ENCODE peak calls at places on chromosomes 11 and 22, in nine cellular contexts. One of them, this sample, is unnamed.

GRCh38 chr11:69661413-69661715 is 13.8 kb downstream of the LTO1 start:
- DNase-seq in IMR-90: no peak
- DNase-seq in stomach: no peak
- DNase-seq in ovary: peak; percentile 10
- DNase-seq in heart left ventricle: no peak
- DNase-seq in right lobe of liver: no peak
- DNase-seq in breast epithelium: no peak
- DNase-seq in tibial nerve: no peak
- DNase-seq in H1: no peak
- DNase-seq in this sample: no peak

GRCh38 chr11:38784164-38784563 is 2186.1 kb upstream of the RAG2 start:
- DNase-seq in IMR-90: no peak
- DNase-seq in stomach: no peak
- DNase-seq in ovary: no peak
- DNase-seq in heart left ventricle: no peak
- DNase-seq in right lobe of liver: no peak
- DNase-seq in breast epithelium: no peak
- DNase-seq in tibial nerve: no peak
- DNase-seq in H1: no peak
- DNase-seq in this sample: no peak

GRCh38 chr11:86511086-86511551 is 136.4 kb downstream of the CCDC81 start:
- DNase-seq in IMR-90: peak; percentile 79
- DNase-seq in stomach: no peak
- DNase-seq in ovary: no peak
- DNase-seq in heart left ventricle: no peak
- DNase-seq in right lobe of liver: no peak
- DNase-seq in breast epithelium: no peak
- DNase-seq in tibial nerve: no peak
- DNase-seq in H1: no peak
- DNase-seq in this sample: no peak

GRCh38 chr11:25734592-25735211 is 597.2 kb upstream of the ANO3 start:
- DNase-seq in IMR-90: peak; percentile 19
- DNase-seq in stomach: no peak
- DNase-seq in ovary: no peak
- DNase-seq in heart left ventricle: no peak
- DNase-seq in right lobe of liver: no peak
- DNase-seq in breast epithelium: no peak
- DNase-seq in tibial nerve: no peak
- DNase-seq in H1: no peak
- DNase-seq in this sample: no peak

GRCh38 chr11:2974272-2974671 is 17.9 kb downstream of the NAP1L4 start:
- DNase-seq in IMR-90: no peak
- DNase-seq in stomach: no peak
- DNase-seq in ovary: no peak
- DNase-seq in heart left ventricle: no peak
- DNase-seq in right lobe of liver: no peak
- DNase-seq in breast epithelium: no peak
- DNase-seq in tibial nerve: no peak
- DNase-seq in H1: no peak
- DNase-seq in this sample: no peak

GRCh38 chr22:47126344-47126811 is 363.9 kb downstream of the TBC1D22A start:
- DNase-seq in IMR-90: no peak
- DNase-seq in stomach: no peak
- DNase-seq in ovary: peak; percentile 35
- DNase-seq in heart left ventricle: no peak
- DNase-seq in right lobe of liver: peak; percentile 33
- DNase-seq in breast epithelium: no peak
- DNase-seq in tibial nerve: no peak
- DNase-seq in H1: no peak
- DNase-seq in this sample: no peak

GRCh38 chr11:61587541-61587941 is 6.7 kb upstream of the SYT7 start:
- DNase-seq in IMR-90: no peak
- DNase-seq in stomach: peak; percentile 51
- DNase-seq in ovary: peak; percentile 73
- DNase-seq in heart left ventricle: peak; percentile 78
- DNase-seq in right lobe of liver: no peak
- DNase-seq in breast epithelium: peak; percentile 75
- DNase-seq in tibial nerve: no peak
- DNase-seq in H1: no peak
- DNase-seq in this sample: no peak

GRCh38 chr11:78207532-78208256 is 19.0 kb downstream of the USP35 start:
- DNase-seq in IMR-90: peak; percentile 21
- DNase-seq in stomach: no peak
- DNase-seq in ovary: no peak
- DNase-seq in heart left ventricle: no peak
- DNase-seq in right lobe of liver: no peak
- DNase-seq in breast epithelium: peak; percentile 36
- DNase-seq in tibial nerve: no peak
- DNase-seq in H1: no peak
- DNase-seq in this sample: no peak

GRCh38 chr11:13955971-13956421 is 6.5 kb upstream of the SPON1 start:
- DNase-seq in IMR-90: peak; percentile 71
- DNase-seq in stomach: peak; percentile 66
- DNase-seq in ovary: peak; percentile 63
- DNase-seq in heart left ventricle: peak; percentile 48
- DNase-seq in right lobe of liver: no peak
- DNase-seq in breast epithelium: no peak
- DNase-seq in tibial nerve: no peak
- DNase-seq in H1: no peak
- DNase-seq in this sample: peak; percentile 17

GRCh38 chr22:39556970-39557811 is 13.4 kb upstream of the CACNA1I start:
- DNase-seq in IMR-90: peak; percentile 7
- DNase-seq in stomach: no peak
- DNase-seq in ovary: peak; percentile 59
- DNase-seq in heart left ventricle: no peak
- DNase-seq in right lobe of liver: no peak
- DNase-seq in breast epithelium: no peak
- DNase-seq in tibial nerve: no peak
- DNase-seq in H1: no peak
- DNase-seq in this sample: no peak

GRCh38 chr11:69101100-69101791 is 52.5 kb downstream of the TPCN2 start:
- DNase-seq in IMR-90: peak; percentile 73
- DNase-seq in stomach: peak; percentile 87
- DNase-seq in ovary: peak; percentile 74
- DNase-seq in heart left ventricle: peak; percentile 81
- DNase-seq in right lobe of liver: peak; percentile 82
- DNase-seq in breast epithelium: peak; percentile 84
- DNase-seq in tibial nerve: peak; percentile 35
- DNase-seq in H1: peak; percentile 60
- DNase-seq in this sample: no peak

GRCh38 chr11:125223901-125224331 is 59.4 kb downstream of the PKNOX2 start:
- DNase-seq in IMR-90: no peak
- DNase-seq in stomach: no peak
- DNase-seq in ovary: no peak
- DNase-seq in heart left ventricle: no peak
- DNase-seq in right lobe of liver: peak; percentile 34
- DNase-seq in breast epithelium: no peak
- DNase-seq in tibial nerve: no peak
- DNase-seq in H1: no peak
- DNase-seq in this sample: no peak

GRCh38 chr11:2585566-2586090 is 114.2 kb downstream of the KCNQ1OT1 start:
- DNase-seq in IMR-90: no peak
- DNase-seq in stomach: peak; percentile 20
- DNase-seq in ovary: peak; percentile 12
- DNase-seq in heart left ventricle: peak; percentile 17
- DNase-seq in right lobe of liver: peak; percentile 33
- DNase-seq in breast epithelium: no peak
- DNase-seq in tibial nerve: no peak
- DNase-seq in H1: no peak
- DNase-seq in this sample: peak; percentile 1

GRCh38 chr11:132456735-132457328 is 1075.5 kb downstream of the OPCML start:
- DNase-seq in IMR-90: no peak
- DNase-seq in stomach: no peak
- DNase-seq in ovary: no peak
- DNase-seq in heart left ventricle: no peak
- DNase-seq in right lobe of liver: no peak
- DNase-seq in breast epithelium: no peak
- DNase-seq in tibial nerve: no peak
- DNase-seq in H1: no peak
- DNase-seq in this sample: no peak

GRCh38 chr11:68839953-68840641 is 1.6 kb downstream of the CPT1A start:
- DNase-seq in IMR-90: peak; percentile 20
- DNase-seq in stomach: no peak
- DNase-seq in ovary: no peak
- DNase-seq in heart left ventricle: no peak
- DNase-seq in right lobe of liver: no peak
- DNase-seq in breast epithelium: no peak
- DNase-seq in tibial nerve: no peak
- DNase-seq in H1: no peak
- DNase-seq in this sample: no peak

GRCh38 chr22:21639359-21639758 is 2.7 kb upstream of the SDF2L1 start:
- DNase-seq in IMR-90: no peak
- DNase-seq in stomach: no peak
- DNase-seq in ovary: no peak
- DNase-seq in heart left ventricle: no peak
- DNase-seq in right lobe of liver: no peak
- DNase-seq in breast epithelium: no peak
- DNase-seq in tibial nerve: no peak
- DNase-seq in H1: no peak
- DNase-seq in this sample: no peak

GRCh38 chr11:77071077-77071476 is 4.3 kb downstream of the CAPN5 start:
- DNase-seq in IMR-90: no peak
- DNase-seq in stomach: no peak
- DNase-seq in ovary: no peak
- DNase-seq in heart left ventricle: peak; percentile 2
- DNase-seq in right lobe of liver: no peak
- DNase-seq in breast epithelium: peak; percentile 41
- DNase-seq in tibial nerve: no peak
- DNase-seq in H1: no peak
- DNase-seq in this sample: no peak

GRCh38 chr22:24503137-24503850 is 8.2 kb downstream of the UPB1 start:
- DNase-seq in IMR-90: peak; percentile 63
- DNase-seq in stomach: peak; percentile 63
- DNase-seq in ovary: peak; percentile 58
- DNase-seq in heart left ventricle: peak; percentile 60
- DNase-seq in right lobe of liver: no peak
- DNase-seq in breast epithelium: no peak
- DNase-seq in tibial nerve: no peak
- DNase-seq in H1: no peak
- DNase-seq in this sample: no peak

GRCh38 chr11:120346233-120346632 is 10.0 kb downstream of the ARHGEF12 start:
- DNase-seq in IMR-90: no peak
- DNase-seq in stomach: no peak
- DNase-seq in ovary: no peak
- DNase-seq in heart left ventricle: no peak
- DNase-seq in right lobe of liver: no peak
- DNase-seq in breast epithelium: no peak
- DNase-seq in tibial nerve: no peak
- DNase-seq in H1: no peak
- DNase-seq in this sample: peak; percentile 49
- H3K4me1 ChIP-seq in IMR-90: peaks cover 8% of the 10 kb centered on the region
- H3K4me1 ChIP-seq in stomach: peaks cover 12% of the 10 kb centered on the region
- H3K4me1 ChIP-seq in ovary: peaks cover 10% of the 10 kb centered on the region
- H3K4me1 ChIP-seq in heart left ventricle: peaks cover 77% of the 10 kb centered on the region
- H3K4me1 ChIP-seq in right lobe of liver: no peaks in the 10 kb centered on the region
- H3K4me1 ChIP-seq in breast epithelium: no peaks in the 10 kb centered on the region
- H3K4me1 ChIP-seq in tibial nerve: peaks cover 84% of the 10 kb centered on the region
- H3K4me1 ChIP-seq in H1: no peaks in the 10 kb centered on the region
- H3K4me1 ChIP-seq in this sample: peaks cover 86% of the 10 kb centered on the region

DNA sequence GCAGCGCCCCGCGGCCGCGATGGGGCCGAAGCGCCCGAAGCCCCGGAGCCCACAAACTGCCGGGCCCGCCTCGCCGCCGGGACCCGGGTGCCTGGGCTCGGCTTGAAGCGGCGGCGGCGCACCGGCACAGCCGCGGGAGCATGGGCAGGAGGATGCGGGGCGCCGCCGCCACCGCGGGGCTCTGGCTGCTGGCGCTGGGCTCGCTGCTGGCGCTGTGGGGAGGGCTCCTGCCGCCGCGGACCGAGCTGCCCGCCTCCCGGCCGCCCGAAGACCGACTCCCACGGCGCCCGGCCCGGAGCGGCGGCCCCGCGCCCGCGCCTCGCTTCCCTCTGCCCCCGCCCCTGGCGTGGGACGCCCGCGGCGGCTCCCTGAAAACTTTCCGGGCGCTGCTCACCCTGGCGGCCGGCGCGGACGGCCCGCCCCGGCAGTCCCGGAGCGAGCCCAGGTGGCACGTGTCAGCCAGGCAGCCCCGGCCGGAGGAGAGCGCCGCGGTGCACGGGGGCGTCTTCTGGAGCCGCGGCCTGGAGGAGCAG is 303 bp downstream of the FJX1 start:
- DNase-seq in IMR-90: peak; percentile 51
- DNase-seq in stomach: no peak
- DNase-seq in ovary: no peak
- DNase-seq in heart left ventricle: no peak
- DNase-seq in right lobe of liver: peak; percentile 49
- DNase-seq in breast epithelium: no peak
- DNase-seq in tibial nerve: no peak
- DNase-seq in H1: no peak
- DNase-seq in this sample: no peak
- TF ChIP-seq POLR2A in IMR-90: peak; percentile 43
- TF ChIP-seq POLR2A in stomach: no peak
- TF ChIP-seq POLR2A in ovary: no peak
- TF ChIP-seq POLR2A in heart left ventricle: no peak
- TF ChIP-seq POLR2A in right lobe of liver: no peak
- TF ChIP-seq POLR2A in breast epithelium: no peak
- TF ChIP-seq POLR2A in tibial nerve: no peak
- TF ChIP-seq POLR2A in H1: no peak
- TF ChIP-seq POLR2A in this sample: no peak

GRCh38 chr11:19183641-19184040 is 18.1 kb downstream of the CSRP3 start:
- DNase-seq in IMR-90: no peak
- DNase-seq in stomach: no peak
- DNase-seq in ovary: no peak
- DNase-seq in heart left ventricle: no peak
- DNase-seq in right lobe of liver: no peak
- DNase-seq in breast epithelium: no peak
- DNase-seq in tibial nerve: no peak
- DNase-seq in H1: no peak
- DNase-seq in this sample: no peak
- H3K36me3 ChIP-seq in IMR-90: no peaks in the 10 kb centered on the region
- H3K36me3 ChIP-seq in stomach: no peaks in the 10 kb centered on the region
- H3K36me3 ChIP-seq in ovary: no peaks in the 10 kb centered on the region
- H3K36me3 ChIP-seq in heart left ventricle: peaks cover 73% of the 10 kb centered on the region
- H3K36me3 ChIP-seq in right lobe of liver: no peaks in the 10 kb centered on the region
- H3K36me3 ChIP-seq in breast epithelium: no peaks in the 10 kb centered on the region
- H3K36me3 ChIP-seq in tibial nerve: no peaks in the 10 kb centered on the region
- H3K36me3 ChIP-seq in H1: no peaks in the 10 kb centered on the region
- H3K36me3 ChIP-seq in this sample: no peaks in the 10 kb centered on the region

DNA sequence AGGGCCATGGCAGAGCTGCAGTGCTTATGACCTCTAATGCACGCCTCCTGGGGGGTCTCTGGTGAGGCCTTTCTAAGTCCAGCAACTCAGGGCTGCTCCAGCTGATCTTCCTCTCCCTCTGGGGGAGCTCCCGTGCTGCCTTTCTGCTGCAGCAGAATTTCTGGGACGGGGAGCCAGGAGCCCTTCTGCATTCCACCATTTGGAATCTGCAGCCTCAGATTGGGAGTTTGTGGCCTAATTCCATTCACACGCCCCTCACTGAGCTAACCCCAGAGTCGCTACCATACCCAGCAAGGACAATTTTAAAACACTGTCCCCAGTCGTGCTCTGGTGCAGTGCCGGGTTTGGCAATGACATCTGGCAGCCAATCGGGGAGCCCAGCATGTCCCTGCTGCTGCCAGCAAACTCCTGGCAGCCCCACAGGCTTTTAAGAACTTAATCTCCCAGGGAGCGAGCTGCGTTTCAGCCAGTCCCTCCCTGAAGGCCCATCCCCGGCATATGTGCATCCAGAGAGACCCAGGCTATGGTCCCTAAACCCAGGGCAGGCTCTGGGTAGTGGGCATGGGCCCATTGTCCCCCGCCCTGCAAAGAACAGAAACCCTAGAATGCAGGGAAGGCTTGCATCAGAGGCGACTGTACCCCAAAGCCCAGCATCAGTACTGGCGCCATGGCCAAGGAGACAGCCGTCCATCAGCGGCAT is 4.7 kb downstream of the SHANK2 start:
- DNase-seq in IMR-90: no peak
- DNase-seq in stomach: peak; percentile 52
- DNase-seq in ovary: no peak
- DNase-seq in heart left ventricle: peak; percentile 74
- DNase-seq in right lobe of liver: peak; percentile 86
- DNase-seq in breast epithelium: peak; percentile 36
- DNase-seq in tibial nerve: no peak
- DNase-seq in H1: no peak
- DNase-seq in this sample: no peak
- H3K4me1 ChIP-seq in IMR-90: peaks cover 5% of the 10 kb centered on the region
- H3K4me1 ChIP-seq in stomach: peaks cover 21% of the 10 kb centered on the region
- H3K4me1 ChIP-seq in ovary: no peaks in the 10 kb centered on the region
- H3K4me1 ChIP-seq in heart left ventricle: peaks cover 4% of the 10 kb centered on the region
- H3K4me1 ChIP-seq in right lobe of liver: no peaks in the 10 kb centered on the region
- H3K4me1 ChIP-seq in breast epithelium: no peaks in the 10 kb centered on the region
- H3K4me1 ChIP-seq in tibial nerve: peaks cover 22% of the 10 kb centered on the region
- H3K4me1 ChIP-seq in H1: peaks cover 45% of the 10 kb centered on the region
- H3K4me1 ChIP-seq in this sample: peaks cover 13% of the 10 kb centered on the region

This sample was measured in gastrocnemius medialis.